ENCODE peak calls at places on chromosomes 3 and 15, in eight cellular contexts. One of them, this sample, is unnamed. For H3K4me1 and H3K9me3, the result is how much of the 10 kb centered on the place peaks cover.

GRCh38 chr3:67357610-67358458 is 296.6 kb downstream of the SUCLG2 start:
- DNase-seq in SJCRH30: peak
- DNase-seq in breast epithelium: no peak
- DNase-seq in endodermal cell: peak
- DNase-seq in heart left ventricle: no peak
- DNase-seq in fibroblast of lung: peak
- DNase-seq in left ventricle myocardium inferior: no peak
- DNase-seq in aorta: no peak
- DNase-seq in this sample: no peak

GRCh38 chr15:95162069-95162468 is 930.7 kb downstream of the MCTP2 start:
- DNase-seq in aorta: no peak
- DNase-seq in heart left ventricle: no peak
- DNase-seq in endodermal cell: no peak
- DNase-seq in left ventricle myocardium inferior: no peak
- DNase-seq in SJCRH30: no peak
- DNase-seq in fibroblast of lung: peak
- DNase-seq in breast epithelium: no peak
- DNase-seq in this sample: no peak

GRCh38 chr15:35689266-35689665 is 143.3 kb upstream of the DPH6 start:
- DNase-seq in heart left ventricle: no peak
- DNase-seq in breast epithelium: no peak
- DNase-seq in SJCRH30: no peak
- DNase-seq in left ventricle myocardium inferior: no peak
- DNase-seq in fibroblast of lung: no peak
- DNase-seq in endodermal cell: no peak
- DNase-seq in aorta: no peak
- DNase-seq in this sample: no peak

GRCh38 chr3:138818175-138818574 is 16.6 kb downstream of the PIK3CB start:
- DNase-seq in heart left ventricle: no peak
- DNase-seq in endodermal cell: no peak
- DNase-seq in aorta: no peak
- DNase-seq in breast epithelium: no peak
- DNase-seq in left ventricle myocardium inferior: no peak
- DNase-seq in fibroblast of lung: no peak
- DNase-seq in SJCRH30: no peak
- DNase-seq in this sample: no peak

GRCh38 chr15:67508367-67508766 is 12.6 kb upstream of the C15orf61 start:
- DNase-seq in aorta: no peak
- DNase-seq in breast epithelium: no peak
- DNase-seq in fibroblast of lung: peak
- DNase-seq in endodermal cell: no peak
- DNase-seq in heart left ventricle: no peak
- DNase-seq in SJCRH30: no peak
- DNase-seq in left ventricle myocardium inferior: no peak
- DNase-seq in this sample: no peak

GRCh38 chr3:125051205-125051604 is 4.6 kb downstream of the HEG1 start:
- DNase-seq in heart left ventricle: no peak
- DNase-seq in aorta: no peak
- DNase-seq in left ventricle myocardium inferior: no peak
- DNase-seq in endodermal cell: no peak
- DNase-seq in SJCRH30: no peak
- DNase-seq in fibroblast of lung: no peak
- DNase-seq in breast epithelium: no peak
- DNase-seq in this sample: no peak

GRCh38 chr3:13509816-13510192 is 29.7 kb downstream of the HDAC11 start:
- DNase-seq in breast epithelium: no peak
- DNase-seq in heart left ventricle: peak
- DNase-seq in SJCRH30: no peak
- DNase-seq in aorta: peak
- DNase-seq in endodermal cell: no peak
- DNase-seq in left ventricle myocardium inferior: no peak
- DNase-seq in fibroblast of lung: no peak
- DNase-seq in this sample: no peak

GRCh38 chr15:78390242-78390641 is 47.8 kb upstream of the IREB2 start:
- DNase-seq in aorta: no peak
- DNase-seq in heart left ventricle: no peak
- DNase-seq in fibroblast of lung: no peak
- DNase-seq in SJCRH30: no peak
- DNase-seq in endodermal cell: no peak
- DNase-seq in left ventricle myocardium inferior: no peak
- DNase-seq in breast epithelium: no peak
- DNase-seq in this sample: no peak

GRCh38 chr3:100210777-100211145 is 50.0 kb upstream of the TBC1D23 start:
- DNase-seq in SJCRH30: peak
- DNase-seq in heart left ventricle: no peak
- DNase-seq in breast epithelium: no peak
- DNase-seq in left ventricle myocardium inferior: no peak
- DNase-seq in endodermal cell: no peak
- DNase-seq in fibroblast of lung: peak
- DNase-seq in aorta: no peak
- DNase-seq in this sample: no peak

GRCh38 chr3:192005989-192006388 is 545.0 kb downstream of the PYDC2 start:
- DNase-seq in fibroblast of lung: no peak
- DNase-seq in SJCRH30: no peak
- DNase-seq in breast epithelium: no peak
- DNase-seq in endodermal cell: no peak
- DNase-seq in heart left ventricle: no peak
- DNase-seq in aorta: no peak
- DNase-seq in left ventricle myocardium inferior: no peak
- DNase-seq in this sample: no peak

GRCh38 chr3:151008699-151009098 is 36.2 kb upstream of the CLRN1 start:
- DNase-seq in left ventricle myocardium inferior: no peak
- DNase-seq in aorta: no peak
- DNase-seq in fibroblast of lung: peak
- DNase-seq in breast epithelium: no peak
- DNase-seq in heart left ventricle: no peak
- DNase-seq in SJCRH30: no peak
- DNase-seq in endodermal cell: peak
- DNase-seq in this sample: no peak

GRCh38 chr3:113895964-113896363 is 51.8 kb upstream of the ZDHHC23 start:
- DNase-seq in heart left ventricle: no peak
- DNase-seq in SJCRH30: no peak
- DNase-seq in left ventricle myocardium inferior: no peak
- DNase-seq in endodermal cell: no peak
- DNase-seq in fibroblast of lung: no peak
- DNase-seq in breast epithelium: no peak
- DNase-seq in aorta: no peak
- DNase-seq in this sample: no peak

GRCh38 chr3:30349507-30349906 is 256.9 kb upstream of the TGFBR2 start:
- DNase-seq in aorta: no peak
- DNase-seq in breast epithelium: no peak
- DNase-seq in fibroblast of lung: no peak
- DNase-seq in left ventricle myocardium inferior: no peak
- DNase-seq in SJCRH30: no peak
- DNase-seq in heart left ventricle: no peak
- DNase-seq in endodermal cell: no peak
- DNase-seq in this sample: no peak

GRCh38 chr3:57155214-57155613 is 9.9 kb downstream of the IL17RD start:
- DNase-seq in endodermal cell: no peak
- DNase-seq in left ventricle myocardium inferior: no peak
- DNase-seq in heart left ventricle: no peak
- DNase-seq in SJCRH30: no peak
- DNase-seq in aorta: no peak
- DNase-seq in fibroblast of lung: no peak
- DNase-seq in breast epithelium: no peak
- DNase-seq in this sample: no peak

GRCh38 chr15:89839424-89839823 is 24.8 kb upstream of the ANPEP start:
- DNase-seq in SJCRH30: no peak
- DNase-seq in heart left ventricle: no peak
- DNase-seq in aorta: no peak
- DNase-seq in breast epithelium: no peak
- DNase-seq in fibroblast of lung: no peak
- DNase-seq in left ventricle myocardium inferior: no peak
- DNase-seq in endodermal cell: no peak
- DNase-seq in this sample: no peak

GRCh38 chr15:90059208-90059985 is 42.9 kb downstream of the IDH2 start:
- DNase-seq in endodermal cell: peak
- DNase-seq in left ventricle myocardium inferior: peak
- DNase-seq in SJCRH30: no peak
- DNase-seq in breast epithelium: no peak
- DNase-seq in fibroblast of lung: no peak
- DNase-seq in heart left ventricle: peak
- DNase-seq in aorta: peak
- DNase-seq in this sample: peak

GRCh38 chr3:149767720-149768119 is 15.4 kb upstream of the COMMD2 start:
- DNase-seq in breast epithelium: no peak
- DNase-seq in heart left ventricle: no peak
- DNase-seq in fibroblast of lung: no peak
- DNase-seq in left ventricle myocardium inferior: no peak
- DNase-seq in aorta: no peak
- DNase-seq in endodermal cell: no peak
- DNase-seq in SJCRH30: no peak
- DNase-seq in this sample: no peak

GRCh38 chr3:141998674-141999290 is 122.3 kb downstream of the ATP1B3 start:
- DNase-seq in left ventricle myocardium inferior: no peak
- DNase-seq in SJCRH30: peak
- DNase-seq in breast epithelium: no peak
- DNase-seq in endodermal cell: no peak
- DNase-seq in fibroblast of lung: peak
- DNase-seq in heart left ventricle: no peak
- DNase-seq in aorta: no peak
- DNase-seq in this sample: no peak
- H3K4me3 ChIP-seq in left ventricle myocardium inferior: no peak
- H3K4me3 ChIP-seq in SJCRH30: no peak
- H3K4me3 ChIP-seq in breast epithelium: no peak
- H3K4me3 ChIP-seq in endodermal cell: no peak
- H3K4me3 ChIP-seq in fibroblast of lung: no peak
- H3K4me3 ChIP-seq in heart left ventricle: no peak
- H3K4me3 ChIP-seq in aorta: no peak
- H3K4me3 ChIP-seq in this sample: no peak

GRCh38 chr3:156516951-156517350 is 38.0 kb downstream of the SSR3 start:
- DNase-seq in aorta: no peak
- DNase-seq in SJCRH30: no peak
- DNase-seq in heart left ventricle: no peak
- DNase-seq in fibroblast of lung: no peak
- DNase-seq in left ventricle myocardium inferior: no peak
- DNase-seq in endodermal cell: no peak
- DNase-seq in breast epithelium: no peak
- DNase-seq in this sample: no peak
- H3K4me1 ChIP-seq in aorta: under half
- H3K4me1 ChIP-seq in SJCRH30: under half
- H3K4me1 ChIP-seq in heart left ventricle: under half
- H3K4me1 ChIP-seq in fibroblast of lung: under half
- H3K4me1 ChIP-seq in left ventricle myocardium inferior: under half
- H3K4me1 ChIP-seq in endodermal cell: under half
- H3K4me1 ChIP-seq in breast epithelium: under half
- H3K4me1 ChIP-seq in this sample: under half

GRCh38 chr3:109241459-109241858 is 74.9 kb downstream of the DPPA2 start:
- DNase-seq in breast epithelium: no peak
- DNase-seq in aorta: no peak
- DNase-seq in SJCRH30: no peak
- DNase-seq in endodermal cell: no peak
- DNase-seq in heart left ventricle: no peak
- DNase-seq in left ventricle myocardium inferior: no peak
- DNase-seq in fibroblast of lung: no peak
- DNase-seq in this sample: no peak
- H3K9me3 ChIP-seq in breast epithelium: under half
- H3K9me3 ChIP-seq in aorta: under half
- H3K9me3 ChIP-seq in SJCRH30: under half
- H3K9me3 ChIP-seq in endodermal cell: under half
- H3K9me3 ChIP-seq in heart left ventricle: under half
- H3K9me3 ChIP-seq in left ventricle myocardium inferior: under half
- H3K9me3 ChIP-seq in fibroblast of lung: under half
- H3K9me3 ChIP-seq in this sample: under half

DNA sequence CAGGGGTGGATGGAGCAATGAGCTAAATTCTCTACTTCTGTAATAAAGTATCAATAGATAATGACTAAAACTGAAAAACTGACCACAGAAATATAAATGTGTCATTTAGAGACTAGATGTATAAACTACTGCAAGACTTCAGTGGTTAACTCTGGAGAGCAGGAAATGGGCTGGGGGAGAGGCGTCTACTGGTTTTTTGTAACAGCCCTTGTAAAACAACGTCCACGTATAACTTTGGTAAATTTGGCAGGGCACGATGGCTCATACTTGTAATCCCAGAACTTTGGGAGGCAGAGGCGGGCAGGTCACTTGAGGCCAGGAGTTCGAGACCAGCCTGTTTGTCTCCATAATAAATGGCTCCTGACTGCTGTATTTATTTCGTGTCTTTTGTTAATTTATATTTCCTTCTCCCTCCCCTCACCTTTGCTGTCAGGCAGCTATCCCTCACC is 12.5 kb downstream of the RAB27A start:
- DNase-seq in SJCRH30: no peak
- DNase-seq in fibroblast of lung: peak
- DNase-seq in heart left ventricle: no peak
- DNase-seq in aorta: no peak
- DNase-seq in endodermal cell: no peak
- DNase-seq in breast epithelium: no peak
- DNase-seq in left ventricle myocardium inferior: no peak
- DNase-seq in this sample: no peak
- H3K4me3 ChIP-seq in SJCRH30: no peak
- H3K4me3 ChIP-seq in fibroblast of lung: no peak
- H3K4me3 ChIP-seq in heart left ventricle: no peak
- H3K4me3 ChIP-seq in aorta: no peak
- H3K4me3 ChIP-seq in endodermal cell: no peak
- H3K4me3 ChIP-seq in breast epithelium: no peak
- H3K4me3 ChIP-seq in left ventricle myocardium inferior: no peak
- H3K4me3 ChIP-seq in this sample: no peak

GRCh38 chr15:51721199-51721960 is 16.1 kb downstream of the LYSMD2 start:
- DNase-seq in heart left ventricle: no peak
- DNase-seq in aorta: no peak
- DNase-seq in left ventricle myocardium inferior: no peak
- DNase-seq in endodermal cell: no peak
- DNase-seq in breast epithelium: no peak
- DNase-seq in fibroblast of lung: no peak
- DNase-seq in SJCRH30: no peak
- DNase-seq in this sample: no peak

GRCh38 chr15:51727141-51727897 is 10.1 kb downstream of the LYSMD2 start:
- DNase-seq in SJCRH30: no peak
- DNase-seq in heart left ventricle: no peak
- DNase-seq in endodermal cell: no peak
- DNase-seq in left ventricle myocardium inferior: no peak
- DNase-seq in aorta: no peak
- DNase-seq in breast epithelium: no peak
- DNase-seq in fibroblast of lung: peak
- DNase-seq in this sample: no peak

GRCh38 chr15:51724199-51724598 is 13.3 kb downstream of the LYSMD2 start:
- DNase-seq in SJCRH30: no peak
- DNase-seq in heart left ventricle: no peak
- DNase-seq in left ventricle myocardium inferior: no peak
- DNase-seq in aorta: no peak
- DNase-seq in breast epithelium: no peak
- DNase-seq in endodermal cell: no peak
- DNase-seq in fibroblast of lung: no peak
- DNase-seq in this sample: no peak

GRCh38 chr15:51726302-51727073 is 11.0 kb downstream of the LYSMD2 start:
- DNase-seq in breast epithelium: no peak
- DNase-seq in endodermal cell: peak
- DNase-seq in left ventricle myocardium inferior: peak
- DNase-seq in SJCRH30: peak
- DNase-seq in fibroblast of lung: peak
- DNase-seq in aorta: no peak
- DNase-seq in heart left ventricle: no peak
- DNase-seq in this sample: no peak

DNA sequence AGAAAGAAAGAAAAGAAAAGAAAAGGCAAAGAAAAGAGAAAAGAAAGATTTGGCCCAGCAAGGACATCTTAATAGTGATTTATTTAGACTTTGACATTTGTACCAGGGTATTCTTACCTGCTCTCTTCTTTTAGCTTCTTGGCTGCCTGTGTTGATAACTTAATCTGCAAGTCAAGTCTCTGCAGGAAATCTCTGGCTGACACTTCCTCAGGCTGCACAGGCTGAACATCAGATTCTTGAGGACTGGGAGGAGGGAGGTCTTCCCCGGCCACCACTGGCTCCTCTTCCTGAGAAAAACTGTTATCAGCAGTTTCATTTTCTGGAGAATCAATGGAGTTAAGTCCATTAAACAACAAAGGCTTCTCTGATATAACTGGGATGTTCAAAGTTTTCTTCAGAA is 12.8 kb downstream of the LYSMD2 start:
- DNase-seq in breast epithelium: no peak
- DNase-seq in aorta: no peak
- DNase-seq in endodermal cell: peak
- DNase-seq in left ventricle myocardium inferior: no peak
- DNase-seq in SJCRH30: no peak
- DNase-seq in heart left ventricle: no peak
- DNase-seq in fibroblast of lung: no peak
- DNase-seq in this sample: no peak
- H3K4me1 ChIP-seq in breast epithelium: under half
- H3K4me1 ChIP-seq in aorta: under half
- H3K4me1 ChIP-seq in endodermal cell: under half
- H3K4me1 ChIP-seq in left ventricle myocardium inferior: half or more
- H3K4me1 ChIP-seq in SJCRH30: under half
- H3K4me1 ChIP-seq in heart left ventricle: under half
- H3K4me1 ChIP-seq in fibroblast of lung: under half
- H3K4me1 ChIP-seq in this sample: under half

This sample was measured in left lung.